ENCODE peak calls at places on chromosomes 1 and 21, in seven cellular contexts. One of them, this sample, is unnamed.

GRCh38 chr1:32199717-32200072 is 700 bp upstream of the CCDC28B start:
- DNase-seq in SK-N-SH: peak
- DNase-seq in HCT116: no peak
- DNase-seq in PC-3: no peak
- DNase-seq in MM.1S: no peak
- DNase-seq in OCI-LY7: no peak
- DNase-seq in GM23248: peak
- DNase-seq in this sample: no peak

GRCh38 chr1:11571906-11572616 is 82.2 kb downstream of the FBXO2 start:
- DNase-seq in SK-N-SH: no peak
- DNase-seq in HCT116: peak
- DNase-seq in PC-3: no peak
- DNase-seq in MM.1S: peak
- DNase-seq in OCI-LY7: peak
- DNase-seq in GM23248: no peak
- DNase-seq in this sample: no peak

GRCh38 chr1:89779541-89779940 is 41.3 kb upstream of the LRRC8D start:
- DNase-seq in SK-N-SH: no peak
- DNase-seq in HCT116: no peak
- DNase-seq in PC-3: no peak
- DNase-seq in MM.1S: no peak
- DNase-seq in OCI-LY7: no peak
- DNase-seq in GM23248: no peak
- DNase-seq in this sample: no peak

GRCh38 chr1:59880735-59881134 is 45.8 kb downstream of the CYP2J2 start:
- DNase-seq in SK-N-SH: no peak
- DNase-seq in HCT116: no peak
- DNase-seq in PC-3: no peak
- DNase-seq in MM.1S: no peak
- DNase-seq in OCI-LY7: no peak
- DNase-seq in GM23248: peak
- DNase-seq in this sample: no peak

GRCh38 chr1:16888806-16889178 is 7.0 kb upstream of the RNU1-2 start:
- DNase-seq in SK-N-SH: no peak
- DNase-seq in HCT116: no peak
- DNase-seq in PC-3: no peak
- DNase-seq in MM.1S: no peak
- DNase-seq in OCI-LY7: no peak
- DNase-seq in GM23248: peak
- DNase-seq in this sample: no peak

GRCh38 chr1:173134800-173135199 is 72.3 kb downstream of the TNFSF4 start:
- DNase-seq in SK-N-SH: no peak
- DNase-seq in HCT116: no peak
- DNase-seq in PC-3: no peak
- DNase-seq in MM.1S: no peak
- DNase-seq in OCI-LY7: no peak
- DNase-seq in GM23248: no peak
- DNase-seq in this sample: peak

GRCh38 chr1:166839600-166840308 is 479 bp downstream of the POGK start:
- DNase-seq in SK-N-SH: peak
- DNase-seq in HCT116: no peak
- DNase-seq in PC-3: peak
- DNase-seq in MM.1S: peak
- DNase-seq in OCI-LY7: peak
- DNase-seq in GM23248: peak
- DNase-seq in this sample: peak

GRCh38 chr21:35648512-35648911 is 411.8 kb downstream of the SETD4 start:
- DNase-seq in SK-N-SH: no peak
- DNase-seq in HCT116: no peak
- DNase-seq in PC-3: peak
- DNase-seq in MM.1S: peak
- DNase-seq in OCI-LY7: no peak
- DNase-seq in GM23248: no peak
- DNase-seq in this sample: no peak

GRCh38 chr1:64038119-64038518 is 165.3 kb upstream of the UBE2U start:
- DNase-seq in SK-N-SH: no peak
- DNase-seq in HCT116: no peak
- DNase-seq in PC-3: no peak
- DNase-seq in MM.1S: no peak
- DNase-seq in OCI-LY7: no peak
- DNase-seq in GM23248: no peak
- DNase-seq in this sample: no peak

GRCh38 chr1:151807131-151807530 is 1.9 kb upstream of the LINGO4 start:
- DNase-seq in SK-N-SH: peak
- DNase-seq in HCT116: no peak
- DNase-seq in PC-3: no peak
- DNase-seq in MM.1S: no peak
- DNase-seq in OCI-LY7: no peak
- DNase-seq in GM23248: no peak
- DNase-seq in this sample: no peak

GRCh38 chr1:33429846-33430750 is 797 bp downstream of the PHC2 start:
- DNase-seq in SK-N-SH: no peak
- DNase-seq in HCT116: no peak
- DNase-seq in PC-3: peak
- DNase-seq in MM.1S: peak
- DNase-seq in OCI-LY7: no peak
- DNase-seq in GM23248: peak
- DNase-seq in this sample: peak

GRCh38 chr1:203305809-203306088 is 430 bp downstream of the BTG2 start:
- DNase-seq in SK-N-SH: peak
- DNase-seq in HCT116: no peak
- DNase-seq in PC-3: no peak
- DNase-seq in MM.1S: peak
- DNase-seq in OCI-LY7: no peak
- DNase-seq in GM23248: peak
- DNase-seq in this sample: no peak

GRCh38 chr1:183933528-183934179 is 103.9 kb downstream of the COLGALT2 start:
- DNase-seq in SK-N-SH: no peak
- DNase-seq in HCT116: no peak
- DNase-seq in PC-3: no peak
- DNase-seq in MM.1S: no peak
- DNase-seq in OCI-LY7: no peak
- DNase-seq in GM23248: no peak
- DNase-seq in this sample: no peak

GRCh38 chr1:115123116-115123515 is 33.8 kb upstream of the TSPAN2 start:
- DNase-seq in SK-N-SH: no peak
- DNase-seq in HCT116: no peak
- DNase-seq in PC-3: peak
- DNase-seq in MM.1S: no peak
- DNase-seq in OCI-LY7: no peak
- DNase-seq in GM23248: no peak
- DNase-seq in this sample: no peak

GRCh38 chr1:203187306-203188264 is 1.1 kb upstream of the CHI3L1 start:
- DNase-seq in SK-N-SH: no peak
- DNase-seq in HCT116: no peak
- DNase-seq in PC-3: no peak
- DNase-seq in MM.1S: no peak
- DNase-seq in OCI-LY7: no peak
- DNase-seq in GM23248: no peak
- DNase-seq in this sample: no peak

GRCh38 chr1:94606471-94606870 is 64.9 kb upstream of the F3 start:
- DNase-seq in SK-N-SH: no peak
- DNase-seq in HCT116: no peak
- DNase-seq in PC-3: no peak
- DNase-seq in MM.1S: no peak
- DNase-seq in OCI-LY7: no peak
- DNase-seq in GM23248: no peak
- DNase-seq in this sample: no peak

GRCh38 chr21:36452281-36452680 is 27.6 kb downstream of the CLDN14 start:
- DNase-seq in SK-N-SH: no peak
- DNase-seq in HCT116: no peak
- DNase-seq in PC-3: no peak
- DNase-seq in MM.1S: no peak
- DNase-seq in OCI-LY7: no peak
- DNase-seq in GM23248: no peak
- DNase-seq in this sample: no peak

GRCh38 chr1:41497056-41497440 is 12.6 kb upstream of the EDN2 start:
- DNase-seq in SK-N-SH: no peak
- DNase-seq in HCT116: no peak
- DNase-seq in PC-3: no peak
- DNase-seq in MM.1S: no peak
- DNase-seq in OCI-LY7: no peak
- DNase-seq in GM23248: no peak
- DNase-seq in this sample: no peak

GRCh38 chr1:116433283-116434257 is 60.5 kb downstream of the ATP1A1 start:
- DNase-seq in SK-N-SH: no peak
- DNase-seq in HCT116: no peak
- DNase-seq in PC-3: no peak
- DNase-seq in MM.1S: no peak
- DNase-seq in OCI-LY7: no peak
- DNase-seq in GM23248: peak
- DNase-seq in this sample: no peak

GRCh38 chr1:67840449-67840848 is 7.2 kb upstream of the GNG12 start:
- DNase-seq in SK-N-SH: no peak
- DNase-seq in HCT116: no peak
- DNase-seq in PC-3: peak
- DNase-seq in MM.1S: no peak
- DNase-seq in OCI-LY7: no peak
- DNase-seq in GM23248: peak
- DNase-seq in this sample: no peak

GRCh38 chr1:87432685-87433084 is 104.0 kb downstream of the LMO4 start:
- DNase-seq in SK-N-SH: no peak
- DNase-seq in HCT116: no peak
- DNase-seq in PC-3: no peak
- DNase-seq in MM.1S: no peak
- DNase-seq in OCI-LY7: no peak
- DNase-seq in GM23248: no peak
- DNase-seq in this sample: no peak

GRCh38 chr1:87437663-87438295 is 109.1 kb downstream of the LMO4 start:
- DNase-seq in SK-N-SH: no peak
- DNase-seq in HCT116: no peak
- DNase-seq in PC-3: no peak
- DNase-seq in MM.1S: no peak
- DNase-seq in OCI-LY7: no peak
- DNase-seq in GM23248: no peak
- DNase-seq in this sample: no peak

GRCh38 chr1:87439821-87440220 is 111.1 kb downstream of the LMO4 start:
- DNase-seq in SK-N-SH: no peak
- DNase-seq in HCT116: no peak
- DNase-seq in PC-3: no peak
- DNase-seq in MM.1S: no peak
- DNase-seq in OCI-LY7: no peak
- DNase-seq in GM23248: no peak
- DNase-seq in this sample: no peak

GRCh38 chr1:87435484-87435883 is 106.8 kb downstream of the LMO4 start:
- DNase-seq in SK-N-SH: no peak
- DNase-seq in HCT116: no peak
- DNase-seq in PC-3: peak
- DNase-seq in MM.1S: no peak
- DNase-seq in OCI-LY7: no peak
- DNase-seq in GM23248: peak
- DNase-seq in this sample: no peak

GRCh38 chr1:87436534-87436933 is 107.9 kb downstream of the LMO4 start:
- DNase-seq in SK-N-SH: no peak
- DNase-seq in HCT116: no peak
- DNase-seq in PC-3: no peak
- DNase-seq in MM.1S: no peak
- DNase-seq in OCI-LY7: no peak
- DNase-seq in GM23248: no peak
- DNase-seq in this sample: no peak
- TF ChIP-seq EZH2phosphoT487 in SK-N-SH: no peak
- TF ChIP-seq EZH2phosphoT487 in HCT116: no peak
- TF ChIP-seq EZH2phosphoT487 in PC-3: no peak
- TF ChIP-seq EZH2phosphoT487 in MM.1S: no peak
- TF ChIP-seq EZH2phosphoT487 in OCI-LY7: no peak
- TF ChIP-seq EZH2phosphoT487 in GM23248: no peak
- TF ChIP-seq EZH2phosphoT487 in this sample: no peak

GRCh38 chr21:28991861-28992525 is 684 bp downstream of the LTN1 start:
- DNase-seq in SK-N-SH: no peak
- DNase-seq in HCT116: no peak
- DNase-seq in PC-3: no peak
- DNase-seq in MM.1S: peak
- DNase-seq in OCI-LY7: peak
- DNase-seq in GM23248: peak
- DNase-seq in this sample: peak
- H3K4me3 ChIP-seq in SK-N-SH: peak
- H3K4me3 ChIP-seq in HCT116: peak
- H3K4me3 ChIP-seq in PC-3: peak
- H3K4me3 ChIP-seq in MM.1S: peak
- H3K4me3 ChIP-seq in OCI-LY7: peak
- H3K4me3 ChIP-seq in GM23248: peak
- H3K4me3 ChIP-seq in this sample: peak

DNA sequence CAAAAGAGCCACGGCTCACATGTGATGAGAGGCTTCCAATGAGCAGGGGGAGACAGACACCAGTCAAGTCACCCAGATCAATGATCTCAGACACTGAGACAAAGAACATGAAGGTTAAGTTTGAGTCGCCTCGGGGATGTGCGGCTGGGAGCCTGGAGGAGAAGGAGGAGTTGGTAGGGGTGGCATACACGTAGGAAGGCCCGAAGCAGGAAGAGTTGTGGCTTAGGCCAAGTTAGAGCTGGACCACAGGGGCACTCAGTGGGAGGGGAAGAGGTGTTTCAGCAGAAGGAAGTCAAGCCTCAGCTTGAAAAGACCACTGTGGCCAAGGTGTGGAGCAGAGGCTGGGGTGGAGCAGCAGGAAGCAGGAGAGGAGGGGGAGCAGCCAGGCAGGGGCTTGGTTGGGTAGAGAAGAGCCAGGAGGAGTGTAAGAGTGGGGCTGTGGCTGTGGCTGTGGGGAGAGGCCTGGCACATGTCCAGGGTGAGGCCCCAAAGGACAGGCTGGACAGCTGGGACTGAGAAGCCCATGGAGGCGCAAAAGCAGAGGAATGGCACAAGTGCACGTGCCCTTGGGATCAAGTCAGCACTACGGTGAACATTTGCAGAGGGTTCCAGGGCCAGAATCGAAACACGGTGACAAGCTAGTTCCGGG is 27.6 kb downstream of the CTNNBIP1 start:
- DNase-seq in SK-N-SH: no peak
- DNase-seq in HCT116: no peak
- DNase-seq in PC-3: no peak
- DNase-seq in MM.1S: no peak
- DNase-seq in OCI-LY7: no peak
- DNase-seq in GM23248: no peak
- DNase-seq in this sample: no peak
- TF ChIP-seq EZH2phosphoT487 in SK-N-SH: no peak
- TF ChIP-seq EZH2phosphoT487 in HCT116: no peak
- TF ChIP-seq EZH2phosphoT487 in PC-3: no peak
- TF ChIP-seq EZH2phosphoT487 in MM.1S: no peak
- TF ChIP-seq EZH2phosphoT487 in OCI-LY7: no peak
- TF ChIP-seq EZH2phosphoT487 in GM23248: no peak
- TF ChIP-seq EZH2phosphoT487 in this sample: no peak

GRCh38 chr1:65881070-65881594 is 88.4 kb downstream of the PDE4B start:
- DNase-seq in SK-N-SH: no peak
- DNase-seq in HCT116: no peak
- DNase-seq in PC-3: no peak
- DNase-seq in MM.1S: no peak
- DNase-seq in OCI-LY7: no peak
- DNase-seq in GM23248: peak
- DNase-seq in this sample: no peak

DNA sequence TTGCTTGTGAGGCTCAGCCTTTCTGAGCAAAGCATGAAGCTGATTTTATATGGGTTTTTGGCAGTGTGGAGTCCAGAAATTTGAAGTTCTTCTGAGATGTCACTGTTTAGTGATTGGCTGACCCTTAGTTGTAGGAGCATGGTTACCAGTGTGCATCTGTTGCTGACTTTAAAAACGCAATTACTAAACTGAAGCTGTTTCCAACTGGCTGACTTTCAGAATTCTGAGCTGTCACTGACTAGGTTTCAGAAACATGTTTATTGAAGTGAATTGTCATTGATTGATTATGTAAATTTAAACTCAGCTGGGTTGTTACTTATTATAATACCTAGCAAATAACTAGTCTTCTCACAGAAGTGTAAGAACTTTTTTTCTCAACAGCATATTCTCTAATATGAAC is 89.4 kb downstream of the PDE4B start:
- DNase-seq in SK-N-SH: no peak
- DNase-seq in HCT116: no peak
- DNase-seq in PC-3: no peak
- DNase-seq in MM.1S: no peak
- DNase-seq in OCI-LY7: no peak
- DNase-seq in GM23248: peak
- DNase-seq in this sample: no peak
- H3K4me3 ChIP-seq in SK-N-SH: no peak
- H3K4me3 ChIP-seq in HCT116: no peak
- H3K4me3 ChIP-seq in PC-3: no peak
- H3K4me3 ChIP-seq in MM.1S: no peak
- H3K4me3 ChIP-seq in OCI-LY7: no peak
- H3K4me3 ChIP-seq in GM23248: no peak
- H3K4me3 ChIP-seq in this sample: no peak